ENCODE peak calls at places on chromosomes 5 and 9, in six cellular contexts. P is stomach, D is K562, F is upper lobe of left lung, N is endothelial cell of umbilical vein, J is HCT116. U is an unnamed sample.
A peak's percentile ranks its signal among the peaks of the same experiment; 100 is the strongest.

GRCh38 chr5:131634666-131634995 is 398 bp downstream of the RAPGEF6 start:
- DNase-seq in D (no peak), J (peak; percentile 27), P (peak; percentile 54), N (no peak), F (no peak), U (peak; percentile 86)

GRCh38 chr9:131028221-131028884 is 19.4 kb downstream of the LAMC3 start:
- DNase-seq in F (no peak), P (no peak), D (peak; percentile 61), N (no peak), J (no peak), U (no peak)

GRCh38 chr5:54148062-54148461 is 162.3 kb downstream of the ARL15 start:
- DNase-seq in N (no peak), D (no peak), P (no peak), J (no peak), F (no peak), U (no peak)

GRCh38 chr5:28807230-28807629 is 1768.8 kb upstream of the CDH9 start:
- DNase-seq in D (no peak), N (no peak), P (no peak), J (no peak), F (no peak), U (no peak)

GRCh38 chr5:114305402-114306207 is 56.3 kb upstream of the KCNN2 start:
- DNase-seq in J (no peak), D (no peak), F (no peak), N (peak; percentile 41), P (no peak), U (no peak)

GRCh38 chr5:128163991-128164390 is 80.4 kb downstream of the SLC12A2 start:
- DNase-seq in J (no peak), D (no peak), F (no peak), N (peak; percentile 46), P (no peak), U (no peak)

GRCh38 chr9:91516061-91516460 is 92.4 kb upstream of the NFIL3 start:
- DNase-seq in F (no peak), J (no peak), D (no peak), N (no peak), P (no peak), U (no peak)

GRCh38 chr9:76905984-76906861 is at the start of gene PRUNE2:
- DNase-seq in D (no peak), N (peak; percentile 66), F (peak; percentile 94), J (no peak), P (peak; percentile 52), U (peak; percentile 75)

GRCh38 chr5:126438267-126438666 is 15.1 kb downstream of the GRAMD2B start:
- DNase-seq in J (no peak), N (no peak), F (no peak), D (no peak), P (no peak), U (no peak)

GRCh38 chr9:75866273-75866871 is 24.1 kb upstream of the PCSK5 start:
- DNase-seq in N (peak; percentile 66), F (no peak), D (peak; percentile 8), J (peak; percentile 48), P (peak; percentile 29), U (no peak)

GRCh38 chr9:13083366-13083765 is 196.1 kb downstream of the MPDZ start:
- DNase-seq in D (no peak), J (no peak), N (no peak), F (no peak), P (no peak), U (no peak)

GRCh38 chr5:26889810-26890209 is 148.6 kb downstream of the CDH9 start:
- DNase-seq in N (no peak), P (no peak), J (no peak), F (no peak), D (no peak), U (no peak)

GRCh38 chr5:111942661-111943401 is 185.8 kb upstream of the NREP start:
- DNase-seq in F (no peak), P (no peak), N (no peak), D (no peak), J (no peak), U (no peak)

GRCh38 chr5:110854200-110854599 is 115.4 kb downstream of the SLC25A46 start:
- DNase-seq in F (no peak), N (no peak), P (no peak), J (no peak), D (no peak), U (no peak)

GRCh38 chr5:123180178-123180577 is 91.1 kb downstream of the PRDM6 start:
- DNase-seq in F (peak; percentile 8), J (no peak), D (no peak), N (no peak), P (no peak), U (no peak)

GRCh38 chr5:154771383-154771901 is 16.3 kb downstream of the LARP1 start:
- DNase-seq in P (no peak), N (peak; percentile 78), F (no peak), D (no peak), J (no peak), U (no peak)

GRCh38 chr9:134606951-134607733 is 34.5 kb upstream of the COL5A1 start:
- DNase-seq in P (peak; percentile 18), N (peak; percentile 28), D (peak; percentile 48), J (peak; percentile 21), F (no peak), U (no peak)

DNA sequence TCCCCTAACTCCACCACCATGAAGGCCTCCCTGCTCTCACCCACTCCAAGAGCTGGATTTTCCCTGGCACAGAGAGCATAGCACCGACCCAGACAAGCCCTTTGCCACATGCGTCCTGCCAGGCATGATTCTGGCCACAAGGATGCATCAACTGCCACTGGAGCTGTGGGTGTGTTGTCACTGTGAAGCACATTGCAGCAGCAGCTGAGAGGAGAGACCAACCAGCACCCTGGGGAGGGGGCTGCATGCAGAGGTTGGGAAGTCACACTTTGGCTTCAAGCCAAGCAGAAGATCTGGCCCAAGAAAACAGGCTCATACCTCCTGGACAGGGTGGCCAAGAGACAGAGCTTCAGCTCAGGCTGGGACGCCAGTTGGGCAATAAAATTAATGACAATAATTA is 22.6 kb upstream of the PTGES start:
- DNase-seq in D (no peak), F (no peak), J (no peak), P (no peak), N (no peak), U (no peak)
- H3K4me1 ChIP-seq in D (peaks cover 23% of the 10 kb centered on the region), F (peaks cover 18% of the 10 kb centered on the region), J (peaks cover 26% of the 10 kb centered on the region), P (peaks cover 16% of the 10 kb centered on the region), N (peaks cover 4% of the 10 kb centered on the region), U (peaks cover 26% of the 10 kb centered on the region)

DNA sequence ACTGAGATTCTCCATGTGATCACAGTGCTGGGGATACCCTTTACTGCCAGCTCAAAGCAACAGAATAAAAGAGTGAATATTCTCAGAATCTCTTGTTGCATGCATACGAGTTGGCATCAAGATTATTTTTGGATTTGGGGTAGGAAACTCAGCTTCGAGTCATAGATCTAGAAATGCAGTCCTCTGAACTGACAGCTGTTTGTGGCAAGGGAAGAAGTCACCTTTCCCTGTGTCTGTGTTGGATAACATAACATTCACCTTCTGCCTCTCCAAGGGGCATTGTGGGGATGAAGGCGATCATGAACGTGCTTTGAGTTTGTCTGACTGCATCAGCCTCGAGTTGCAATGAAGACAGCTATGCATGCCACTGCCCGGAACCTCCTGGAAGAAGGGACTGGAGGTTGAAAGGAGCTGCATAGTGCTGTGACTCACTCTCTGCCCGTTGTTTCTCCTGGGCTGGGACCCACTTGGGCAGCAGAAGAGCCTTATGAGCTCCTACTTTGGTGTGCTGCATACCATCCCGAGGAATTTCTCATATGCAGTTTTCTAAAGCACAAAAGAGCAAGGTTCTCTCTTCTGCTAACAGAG is 231.7 kb downstream of the ARHGAP26 start:
- DNase-seq in P (no peak), D (no peak), N (peak; percentile 54), F (no peak), J (no peak), U (no peak)
- TF ChIP-seq POLR2A in P (no peak), D (no peak), N (no peak), F (no peak), J (no peak), U (no peak)

GRCh38 chr5:139752506-139753350 is 42.9 kb upstream of the PSD2 start:
- DNase-seq in F (peak; percentile 67), J (no peak), P (no peak), D (peak; percentile 57), N (no peak), U (no peak)
- TF ChIP-seq POLR2AphosphoS5 in F (no peak), J (no peak), P (no peak), D (no peak), N (no peak), U (no peak)

GRCh38 chr5:151740958-151741373 is 17.5 kb downstream of the ATOX1 start:
- DNase-seq in N (peak; percentile 53), J (no peak), D (no peak), P (no peak), F (no peak), U (no peak)

GRCh38 chr5:151742870-151743294 is 15.5 kb downstream of the ATOX1 start:
- DNase-seq in J (peak; percentile 56), N (peak; percentile 58), P (no peak), F (no peak), D (peak; percentile 29), U (peak; percentile 81)

GRCh38 chr5:151740336-151740942 is 18.0 kb downstream of the ATOX1 start:
- DNase-seq in F (peak; percentile 31), N (peak; percentile 79), D (peak; percentile 78), P (peak; percentile 29), J (no peak), U (peak; percentile 81)

GRCh38 chr5:151743535-151743934 is 14.9 kb downstream of the ATOX1 start:
- DNase-seq in F (no peak), N (no peak), D (no peak), P (no peak), J (no peak), U (no peak)

GRCh38 chr5:151741678-151742423 is 16.6 kb downstream of the ATOX1 start:
- DNase-seq in N (peak; percentile 34), F (no peak), D (no peak), J (no peak), P (no peak), U (no peak)
- H3K4me1 ChIP-seq in N (peaks cover 51% of the 10 kb centered on the region), F (peaks cover 23% of the 10 kb centered on the region), D (peaks cover 6% of the 10 kb centered on the region), J (peaks cover 60% of the 10 kb centered on the region), P (peaks cover 22% of the 10 kb centered on the region), U (peaks cover 49% of the 10 kb centered on the region)

GRCh38 chr9:129802833-129803678 is at the start of gene TOR1B:
- DNase-seq in N (peak; percentile 96), F (peak; percentile 98), J (peak; percentile 81), D (peak; percentile 97), P (peak; percentile 94), U (peak; percentile 97)
- TF ChIP-seq POLR2A in N (peak; percentile 89), F (peak; percentile 87), J (peak; percentile 45), D (peak; percentile 87), P (peak; percentile 62), U (peak; percentile 45)

GRCh38 chr5:58983496-58983895 is 400.6 kb downstream of the RAB3C start:
- DNase-seq in F (no peak), P (no peak), N (no peak), J (no peak), D (no peak), U (no peak)

GRCh38 chr5:58985759-58986158 is 402.9 kb downstream of the RAB3C start:
- DNase-seq in F (no peak), D (no peak), J (no peak), N (no peak), P (no peak), U (no peak)

GRCh38 chr5:58986281-58986680 is 403.4 kb downstream of the RAB3C start:
- DNase-seq in F (peak; percentile 4), D (no peak), J (no peak), N (no peak), P (no peak), U (no peak)

GRCh38 chr5:58985311-58985710 is 402.4 kb downstream of the RAB3C start:
- DNase-seq in F (no peak), J (no peak), P (no peak), D (no peak), N (no peak), U (no peak)

GRCh38 chr5:58984009-58984525 is 401.2 kb downstream of the RAB3C start:
- DNase-seq in F (no peak), D (no peak), P (no peak), J (no peak), N (no peak), U (no peak)
- TF ChIP-seq POLR2AphosphoS5 in F (no peak), D (no peak), P (no peak), J (no peak), N (no peak), U (no peak)